ENCODE peak calls at places on chromosomes 6 and 20, in five cellular contexts. M is OCI-LY7, C is neural progenitor cell, B is left ventricle myocardium inferior, J is lower lobe of right lung. F is an unnamed sample. For H3K4me1, the result is how much of the 10 kb centered on the place peaks cover.

GRCh38 chr20:50222568-50223320 is 32.1 kb downstream of the CEBPB start:
- DNase-seq in M (no peak), C (no peak), B (no peak), J (no peak), F (no peak)

GRCh38 chr20:22585786-22586493 is 1.6 kb upstream of the FOXA2 start:
- DNase-seq in M (no peak), C (no peak), B (no peak), J (no peak), F (no peak)

GRCh38 chr6:67694127-67694526 is 941.0 kb upstream of the ADGRB3 start:
- DNase-seq in M (peak), C (no peak), B (no peak), J (no peak), F (no peak)

GRCh38 chr6:40299666-40300065 is 287.5 kb downstream of the LRFN2 start:
- DNase-seq in M (no peak), C (peak), B (no peak), J (no peak), F (no peak)

GRCh38 chr6:134447883-134448387 is 130.0 kb upstream of the SGK1 start:
- DNase-seq in M (no peak), C (no peak), B (no peak), J (no peak), F (no peak)

GRCh38 chr20:8837396-8837795 is 231.5 kb upstream of the PLCB4 start:
- DNase-seq in M (no peak), C (no peak), B (no peak), J (no peak), F (no peak)

GRCh38 chr20:21203036-21203656 is 77.3 kb downstream of the KIZ start:
- DNase-seq in M (no peak), C (no peak), B (no peak), J (no peak), F (no peak)

GRCh38 chr6:129102741-129103140 is 219.8 kb downstream of the LAMA2 start:
- DNase-seq in M (no peak), C (peak), B (peak), J (no peak), F (peak)

GRCh38 chr6:36204068-36204753 is 7.7 kb downstream of the BRPF3 start:
- DNase-seq in M (peak), C (no peak), B (no peak), J (no peak), F (no peak)

GRCh38 chr6:74606488-74607135 is 599.2 kb downstream of the COL12A1 start:
- DNase-seq in M (no peak), C (no peak), B (no peak), J (no peak), F (no peak)

GRCh38 chr6:8494730-8495129 is 59.4 kb upstream of the SLC35B3 start:
- DNase-seq in M (no peak), C (no peak), B (no peak), J (no peak), F (no peak)

GRCh38 chr6:127893541-127893940 is 7.3 kb downstream of the THEMIS start:
- DNase-seq in M (no peak), C (peak), B (no peak), J (no peak), F (no peak)

GRCh38 chr20:41234546-41234945 is 83.0 kb downstream of the ZHX3 start:
- DNase-seq in M (no peak), C (peak), B (peak), J (no peak), F (no peak)

GRCh38 chr6:73802366-73802765 is 106.4 kb downstream of the CD109 start:
- DNase-seq in M (no peak), C (no peak), B (no peak), J (no peak), F (no peak)

GRCh38 chr6:44966449-44967091 is 361.6 kb upstream of the RUNX2 start:
- DNase-seq in M (no peak), C (no peak), B (no peak), J (no peak), F (no peak)

GRCh38 chr6:145784683-145785082 is 29.9 kb downstream of the FBXO30 start:
- DNase-seq in M (no peak), C (no peak), B (peak), J (no peak), F (no peak)

GRCh38 chr6:15036690-15037245 is 209.1 kb upstream of the JARID2 start:
- DNase-seq in M (no peak), C (peak), B (peak), J (no peak), F (no peak)

GRCh38 chr6:38933426-38933825 is 115.2 kb upstream of the GLP1R start:
- DNase-seq in M (no peak), C (no peak), B (no peak), J (no peak), F (no peak)

GRCh38 chr20:10282930-10283556 is 64.4 kb downstream of the SNAP25 start:
- DNase-seq in M (no peak), C (no peak), B (no peak), J (no peak), F (no peak)

GRCh38 chr20:48801197-48801596 is 26.6 kb downstream of the PREX1 start:
- DNase-seq in M (no peak), C (no peak), B (no peak), J (no peak), F (no peak)

GRCh38 chr6:22036267-22036666 is 260.6 kb downstream of the PRL start:
- DNase-seq in M (peak), C (peak), B (no peak), J (no peak), F (no peak)

GRCh38 chr6:13696226-13696625 is 15.4 kb downstream of the RANBP9 start:
- DNase-seq in M (no peak), C (no peak), B (no peak), J (no peak), F (no peak)

GRCh38 chr6:52992980-52993379 is 2.1 kb downstream of the GSTA4 start:
- DNase-seq in M (no peak), C (no peak), B (no peak), J (no peak), F (no peak)

GRCh38 chr6:52995913-52996685 is 1.0 kb upstream of the GSTA4 start:
- DNase-seq in M (peak), C (peak), B (peak), J (peak), F (peak)

GRCh38 chr6:52994789-52995078 is 350 bp downstream of the GSTA4 start:
- DNase-seq in M (peak), C (no peak), B (peak), J (peak), F (peak)

GRCh38 chr6:52994031-52994788 is 874 bp downstream of the GSTA4 start:
- DNase-seq in M (no peak), C (peak), B (peak), J (no peak), F (peak)

GRCh38 chr6:52993461-52993860 is 1.6 kb downstream of the GSTA4 start:
- DNase-seq in M (no peak), C (no peak), B (no peak), J (no peak), F (no peak)
- H3K4me3 ChIP-seq in M (no peak), C (peak), B (peak), J (peak), F (peak)

DNA sequence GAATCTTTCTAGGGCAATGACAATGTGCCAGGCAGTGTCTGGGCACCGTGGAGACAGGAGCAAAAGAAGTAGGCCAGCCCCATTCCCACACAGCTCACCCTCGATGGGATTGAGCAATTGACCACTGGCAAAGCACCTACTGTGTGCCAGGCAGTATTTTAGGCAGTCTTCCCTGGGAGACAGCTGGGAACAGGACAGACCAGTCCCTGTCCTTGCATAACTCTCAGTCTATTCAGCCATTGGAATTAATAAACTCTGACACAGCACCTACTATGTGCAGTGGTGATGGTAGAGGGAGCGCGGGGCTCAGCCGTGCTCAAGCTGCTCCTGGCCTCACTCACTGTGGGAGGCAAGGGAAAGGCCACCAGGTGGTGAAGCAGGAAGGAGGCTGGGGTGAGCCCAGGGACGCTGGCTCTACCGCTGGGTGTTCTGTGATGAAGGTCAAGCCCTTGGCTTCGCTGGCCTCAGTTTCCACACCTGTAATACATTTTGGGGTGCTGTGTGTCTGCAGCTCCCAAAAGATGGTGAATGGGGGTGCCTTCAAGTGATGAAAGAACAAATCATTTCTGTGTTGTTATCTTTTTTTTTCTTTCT is 122.3 kb upstream of the PMEPA1 start:
- DNase-seq in M (no peak), C (no peak), B (no peak), J (no peak), F (no peak)
- H3K4me1 ChIP-seq in M (under half), C (under half), B (under half), J (under half), F (under half)

GRCh38 chr20:17681741-17682102 is 320 bp downstream of the RRBP1 start:
- DNase-seq in M (no peak), C (no peak), B (no peak), J (no peak), F (no peak)

GRCh38 chr20:17683218-17684076 is 1.4 kb upstream of the RRBP1 start:
- DNase-seq in M (no peak), C (no peak), B (no peak), J (no peak), F (no peak)

GRCh38 chr20:17682103-17682888 is at the start of gene RRBP1:
- DNase-seq in M (peak), C (peak), B (peak), J (peak), F (peak)

GRCh38 chr20:17684077-17684888 is 2.2 kb upstream of the RRBP1 start:
- DNase-seq in M (no peak), C (no peak), B (no peak), J (no peak), F (no peak)

GRCh38 chr20:17682889-17683198 is 802 bp upstream of the RRBP1 start:
- DNase-seq in M (no peak), C (no peak), B (no peak), J (no peak), F (no peak)
- TF ChIP-seq CTCF in M (peak), C (no peak), B (no peak), J (no peak), F (no peak)

DNA sequence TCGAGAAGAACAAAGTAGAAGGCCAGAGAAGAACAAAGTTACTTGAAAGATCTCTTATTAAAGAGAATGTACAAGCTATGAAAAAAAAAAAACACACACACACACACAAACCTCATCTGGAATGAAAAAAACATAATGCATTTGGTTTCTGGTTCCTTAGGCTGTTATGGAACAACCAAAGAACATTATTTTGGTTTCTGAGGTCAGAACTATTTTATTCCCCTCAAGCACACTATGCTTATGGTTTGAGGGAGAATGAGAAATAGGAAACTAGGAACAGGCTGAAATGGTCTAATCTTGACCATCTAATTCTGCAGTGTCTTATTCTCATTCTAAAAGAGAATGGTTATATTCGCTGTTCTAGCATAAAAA is 8.8 kb downstream of the PRDM1 start:
- DNase-seq in M (no peak), C (no peak), B (no peak), J (no peak), F (no peak)
- H3K4me3 ChIP-seq in M (no peak), C (no peak), B (no peak), J (no peak), F (no peak)

DNA sequence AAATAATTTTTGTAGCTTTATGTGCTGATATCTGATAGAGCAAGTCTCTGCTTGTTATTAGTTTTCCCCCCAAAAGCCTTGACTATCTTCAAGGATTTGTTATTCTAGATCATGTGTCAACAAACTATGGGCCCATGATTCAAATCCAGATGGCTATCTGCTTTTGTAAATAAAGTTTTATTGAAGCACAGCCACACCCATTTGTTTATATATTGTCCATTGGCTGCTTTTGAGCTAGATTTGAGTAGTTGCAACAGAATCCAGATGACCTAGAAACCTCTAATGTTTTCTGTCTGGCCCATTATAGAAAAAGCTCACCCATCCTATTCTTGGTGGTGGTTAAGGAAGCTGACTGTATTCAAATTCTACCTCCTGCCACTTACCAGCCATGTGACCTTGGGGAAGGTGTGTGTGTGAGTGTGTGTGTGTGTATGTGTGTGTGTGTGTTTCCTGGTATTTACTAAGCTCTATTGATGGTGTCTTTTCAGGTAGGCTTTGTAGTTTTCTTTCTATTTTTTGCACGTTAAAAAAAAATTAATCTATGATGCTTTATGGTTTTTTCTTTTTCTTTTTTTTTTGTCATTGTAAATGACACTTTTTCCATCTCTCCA is 1.3 kb upstream of the GTSF1L start:
- DNase-seq in M (peak), C (no peak), B (no peak), J (no peak), F (no peak)
- H3K4me1 ChIP-seq in M (half or more), C (under half), B (under half), J (under half), F (under half)

GRCh38 chr20:61253640-61254511 is 1.8 kb downstream of the CDH4 start:
- DNase-seq in M (no peak), C (peak), B (no peak), J (no peak), F (no peak)

GRCh38 chr20:61254881-61255589 is 3.0 kb downstream of the CDH4 start:
- DNase-seq in M (no peak), C (no peak), B (no peak), J (no peak), F (no peak)

GRCh38 chr20:61251529-61252393 is at the start of gene CDH4:
- DNase-seq in M (no peak), C (peak), B (no peak), J (no peak), F (no peak)

GRCh38 chr20:61252601-61253263 is 671 bp downstream of the CDH4 start:
- DNase-seq in M (no peak), C (peak), B (no peak), J (no peak), F (no peak)

GRCh38 chr20:61253264-61253639 is 1.2 kb downstream of the CDH4 start:
- DNase-seq in M (no peak), C (peak), B (no peak), J (no peak), F (no peak)
- TF ChIP-seq CTCF in M (no peak), C (peak), B (peak), J (no peak), F (no peak)